ENCODE peak calls at places on chromosomes 6 and 20, in five cellular contexts. Y, V, Q, P and Z are unnamed samples.

GRCh38 chr6:21033575-21034026 is 499.3 kb downstream of the CDKAL1 start:
- DNase-seq in V (no peak), P (no peak), Q (peak; percentile 94), Y (no peak), Z (no peak)

GRCh38 chr6:119609865-119610264 is 260.3 kb upstream of the MAN1A1 start:
- DNase-seq in Y (no peak), V (no peak), P (no peak), Q (no peak), Z (no peak)

GRCh38 chr6:54775586-54775985 is 71.0 kb upstream of the FAM83B start:
- DNase-seq in Y (no peak), V (no peak), P (no peak), Q (no peak), Z (no peak)

GRCh38 chr20:64084209-64085152 is at the start of gene LKAAEAR1:
- DNase-seq in V (no peak), Y (no peak), P (peak; percentile 69), Q (no peak), Z (no peak)

GRCh38 chr20:48065833-48066232 is 280.6 kb upstream of the SULF2 start:
- DNase-seq in Y (no peak), P (no peak), V (no peak), Q (no peak), Z (no peak)

GRCh38 chr6:155448823-155449789 is 6.5 kb downstream of the NOX3 start:
- DNase-seq in V (no peak), P (peak; percentile 34), Q (no peak), Y (no peak), Z (no peak)

GRCh38 chr6:89843070-89843469 is 13.4 kb downstream of the CASP8AP2 start:
- DNase-seq in Q (no peak), V (no peak), P (no peak), Y (no peak), Z (no peak)

GRCh38 chr6:44850367-44850766 is 462.9 kb downstream of the CDC5L start:
- DNase-seq in V (no peak), P (no peak), Y (no peak), Q (no peak), Z (no peak)

GRCh38 chr6:83884523-83884922 is 25.0 kb downstream of the CYB5R4 start:
- DNase-seq in P (peak; percentile 57), Q (peak; percentile 63), Y (no peak), V (peak; percentile 71), Z (peak; percentile 61)

GRCh38 chr20:50681359-50682064 is 9.8 kb downstream of the RIPOR3 start:
- DNase-seq in V (no peak), Q (no peak), P (no peak), Y (no peak), Z (no peak)

GRCh38 chr20:63454729-63455567 is 17.5 kb downstream of the KCNQ2 start:
- DNase-seq in Y (no peak), V (no peak), Q (no peak), P (no peak), Z (no peak)

GRCh38 chr20:8457978-8458377 is 325.9 kb downstream of the PLCB1 start:
- DNase-seq in Y (no peak), V (peak; percentile 94), P (no peak), Q (no peak), Z (no peak)

GRCh38 chr6:4398806-4399205 is 263.4 kb upstream of the ECI2 start:
- DNase-seq in P (no peak), Y (no peak), V (no peak), Q (no peak), Z (no peak)

GRCh38 chr6:29815118-29815750 is 12.4 kb upstream of the HLA-G start:
- DNase-seq in Q (no peak), Y (no peak), V (no peak), P (no peak), Z (no peak)

GRCh38 chr6:155418017-155418749 is 37.5 kb downstream of the NOX3 start:
- DNase-seq in P (peak; percentile 24), Q (peak; percentile 51), V (peak; percentile 30), Y (no peak), Z (peak; percentile 26)

GRCh38 chr6:147615659-147616456 is 107.4 kb downstream of the SAMD5 start:
- DNase-seq in P (no peak), V (no peak), Y (no peak), Q (peak; percentile 89), Z (no peak)

GRCh38 chr6:161301338-161301737 is 27.5 kb upstream of the AGPAT4 start:
- DNase-seq in Q (peak; percentile 84), V (no peak), Y (no peak), P (no peak), Z (no peak)

GRCh38 chr6:166046232-166046631 is 121.4 kb downstream of the TBXT start:
- DNase-seq in P (no peak), Q (peak; percentile 95), Y (no peak), V (no peak), Z (no peak)

GRCh38 chr6:119347466-119348307 is 1.9 kb downstream of the MAN1A1 start:
- DNase-seq in V (no peak), P (peak; percentile 9), Q (no peak), Y (no peak), Z (peak; percentile 63)

GRCh38 chr20:23721962-23722361 is 28.8 kb downstream of the CST1 start:
- DNase-seq in V (no peak), Y (no peak), Q (no peak), P (no peak), Z (no peak)

GRCh38 chr6:155419161-155419560 is 36.5 kb downstream of the NOX3 start:
- DNase-seq in Q (no peak), Y (no peak), P (no peak), V (no peak), Z (no peak)

GRCh38 chr6:2476376-2476775 is 231.0 kb upstream of the GMDS start:
- DNase-seq in V (no peak), Q (peak; percentile 16), Y (no peak), P (no peak), Z (no peak)

GRCh38 chr20:23358923-23359572 is 2.9 kb upstream of the GZF1 start:
- DNase-seq in Y (no peak), V (no peak), P (no peak), Q (no peak), Z (no peak)

GRCh38 chr6:143325379-143326140 is 124.9 kb downstream of the ADAT2 start:
- DNase-seq in P (no peak), Q (no peak), V (no peak), Y (no peak), Z (no peak)

GRCh38 chr6:135358907-135359459 is 138.6 kb downstream of the AHI1 start:
- DNase-seq in V (no peak), P (no peak), Y (no peak), Q (peak; percentile 45), Z (no peak)

GRCh38 chr6:143513410-143513809 is 1.9 kb upstream of the FUCA2 start:
- DNase-seq in V (peak; percentile 31), Y (peak; percentile 55), P (peak; percentile 88), Q (no peak), Z (no peak)

GRCh38 chr20:21156266-21156665 is 30.4 kb downstream of the KIZ start:
- DNase-seq in Y (no peak), P (peak; percentile 15), V (no peak), Q (peak; percentile 58), Z (no peak)

GRCh38 chr20:20070871-20071726 is 18.8 kb downstream of the CFAP61 start:
- DNase-seq in Q (no peak), P (no peak), Y (no peak), V (no peak), Z (no peak)

GRCh38 chr6:43869091-43869710 is 99.2 kb downstream of the VEGFA start:
- DNase-seq in P (no peak), Q (no peak), Y (no peak), V (no peak), Z (no peak)

GRCh38 chr6:152769159-152769558 is 18.6 kb downstream of the VIP start:
- DNase-seq in P (no peak), V (no peak), Q (no peak), Y (no peak), Z (no peak)

GRCh38 chr6:122789078-122789861 is at the start of gene SMPDL3A:
- DNase-seq in V (peak; percentile 52), P (peak; percentile 87), Q (peak; percentile 96), Y (peak; percentile 91), Z (peak; percentile 76)

GRCh38 chr6:31765910-31766794 is 3.7 kb downstream of the SAPCD1 start:
- DNase-seq in P (peak; percentile 81), V (no peak), Q (no peak), Y (peak; percentile 66), Z (no peak)

GRCh38 chr20:7195704-7196103 is 428.2 kb downstream of the BMP2 start:
- DNase-seq in P (no peak), Y (no peak), V (no peak), Q (peak; percentile 30), Z (peak; percentile 17)

GRCh38 chr6:68760941-68761676 is 126.0 kb downstream of the ADGRB3 start:
- DNase-seq in Q (no peak), Y (no peak), V (no peak), P (no peak), Z (peak; percentile 88)

GRCh38 chr6:81793811-81794210 is 41.3 kb upstream of the TENT5A start:
- DNase-seq in Y (no peak), P (no peak), Q (peak; percentile 22), V (no peak), Z (no peak)

GRCh38 chr6:106761160-106761559 is 131.8 kb downstream of the QRSL1 start:
- DNase-seq in Q (no peak), V (no peak), P (no peak), Y (no peak), Z (no peak)